ENCODE peak calls at places on chromosome X, in eight cellular contexts. H is GM23338; O is cardiac fibroblast; V is kidney epithelial cell; G is kidney; E is HL-60; C is CD4-positive, alpha-beta memory T cell; L is astrocyte of the spinal cord. X is an unnamed sample.

GRCh38 chrX:48045410-48046311 is 25.8 kb downstream of the ZNF630 start:
- DNase-seq in V (no peak), E (no peak), C (no peak), G (no peak), L (peak), O (peak), H (no peak), X (no peak)

GRCh38 chrX:54439967-54440871 is at the start of gene TSR2:
- DNase-seq in L (peak), H (peak), V (peak), C (peak), O (peak), G (peak), E (peak), X (peak)

GRCh38 chrX:136909706-136910564 is 29.4 kb upstream of the RBMX start:
- DNase-seq in V (peak), L (peak), H (peak), O (peak), G (peak), C (peak), E (peak), X (peak)

GRCh38 chrX:23887918-23888317 is 19.8 kb downstream of the APOO start:
- DNase-seq in V (no peak), E (no peak), L (no peak), O (no peak), H (no peak), C (no peak), G (no peak), X (no peak)

GRCh38 chrX:93422693-93423092 is 250.7 kb downstream of the NAP1L3 start:
- DNase-seq in L (no peak), V (no peak), G (no peak), H (peak), O (peak), E (peak), C (peak), X (no peak)

GRCh38 chrX:135931644-135932487 is 38.4 kb downstream of the SAGE1 start:
- DNase-seq in O (peak), V (no peak), C (peak), H (peak), G (no peak), L (peak), E (peak), X (peak)

GRCh38 chrX:154548028-154548316 is 552 bp downstream of the IKBKG start:
- DNase-seq in E (no peak), L (peak), O (no peak), C (no peak), H (no peak), G (no peak), V (no peak), X (no peak)

GRCh38 chrX:116204947-116205346 is 34.4 kb downstream of the AGTR2 start:
- DNase-seq in G (no peak), C (no peak), E (no peak), L (peak), V (no peak), H (peak), O (peak), X (no peak)

GRCh38 chrX:141214216-141214615 is 28.1 kb downstream of the SPANXC start:
- DNase-seq in G (no peak), E (no peak), L (peak), O (no peak), H (no peak), C (no peak), V (no peak), X (no peak)

GRCh38 chrX:21870494-21870893 is 14.7 kb downstream of the YY2 start:
- DNase-seq in O (peak), H (no peak), E (no peak), G (no peak), V (no peak), C (no peak), L (no peak), X (no peak)

GRCh38 chrX:129665916-129666644 is 11.3 kb upstream of the APLN start:
- DNase-seq in L (peak), V (peak), E (no peak), G (no peak), C (no peak), H (peak), O (peak), X (peak)

GRCh38 chrX:68183612-68184214 is 249.6 kb downstream of the OPHN1 start:
- DNase-seq in C (peak), V (no peak), L (peak), E (peak), H (peak), G (no peak), O (peak), X (peak)

GRCh38 chrX:78092296-78092695 is 11.8 kb upstream of the PGK1 start:
- DNase-seq in H (peak), V (no peak), G (no peak), L (peak), E (no peak), O (peak), C (no peak), X (peak)

GRCh38 chrX:53223068-53223693 is 1.8 kb downstream of the KDM5C start:
- DNase-seq in H (no peak), C (no peak), V (no peak), L (no peak), E (no peak), O (peak), G (no peak), X (no peak)

GRCh38 chrX:40644175-40644574 is 3.2 kb downstream of the CXorf38 start:
- DNase-seq in O (peak), H (no peak), L (no peak), G (no peak), V (no peak), C (no peak), E (peak), X (no peak)

GRCh38 chrX:50638123-50638522 is 167.5 kb upstream of the DGKK start:
- DNase-seq in C (no peak), E (no peak), G (peak), O (peak), V (no peak), H (no peak), L (peak), X (no peak)

GRCh38 chrX:101595739-101596419 is 21.9 kb downstream of the ARMCX6 start:
- DNase-seq in V (no peak), E (peak), C (peak), H (peak), G (no peak), L (peak), O (peak), X (peak)

GRCh38 chrX:104195489-104196084 is 29.3 kb downstream of the FAM199X start:
- DNase-seq in G (no peak), O (peak), C (peak), L (peak), H (peak), V (no peak), E (no peak), X (peak)

GRCh38 chrX:111353810-111354209 is 58.2 kb downstream of the DCX start:
- DNase-seq in O (no peak), C (no peak), L (peak), E (no peak), H (no peak), V (no peak), G (no peak), X (peak)

GRCh38 chrX:38166478-38167083 is 54.1 kb downstream of the SRPX start:
- DNase-seq in V (no peak), G (no peak), E (peak), O (peak), L (peak), C (peak), H (peak), X (no peak)

GRCh38 chrX:153633607-153634180 is 13.3 kb upstream of the DUSP9 start:
- DNase-seq in H (no peak), L (no peak), O (no peak), C (no peak), V (no peak), E (no peak), G (peak), X (no peak)

GRCh38 chrX:21479695-21480280 is 105.6 kb downstream of the CNKSR2 start:
- DNase-seq in O (peak), G (no peak), C (peak), H (peak), E (peak), V (peak), L (peak), X (peak)

GRCh38 chrX:49237060-49237459 is 1.8 kb downstream of the CCDC22 start:
- DNase-seq in G (no peak), V (no peak), O (no peak), H (no peak), C (no peak), L (no peak), E (peak), X (no peak)

GRCh38 chrX:70922776-70923473 is 8.0 kb downstream of the SLC7A3 start:
- DNase-seq in E (no peak), H (peak), L (no peak), O (no peak), G (no peak), V (no peak), C (no peak), X (no peak)

GRCh38 chrX:153488231-153488914 is 6.4 kb upstream of the BGN start:
- DNase-seq in E (no peak), L (peak), G (peak), O (peak), C (no peak), H (no peak), V (no peak), X (no peak)

GRCh38 chrX:40106677-40107290 is 9.0 kb upstream of the BCOR start:
- DNase-seq in C (no peak), E (no peak), G (no peak), O (no peak), L (no peak), H (peak), V (no peak), X (no peak)

GRCh38 chrX:115226929-115227328 is 7.0 kb downstream of the LRCH2 start:
- DNase-seq in G (no peak), C (no peak), O (peak), V (no peak), H (peak), E (no peak), L (peak), X (no peak)

GRCh38 chrX:100673397-100673953 is 29.5 kb downstream of the SRPX2 start:
- DNase-seq in V (no peak), O (peak), L (peak), H (no peak), E (no peak), C (no peak), G (no peak), X (peak)

GRCh38 chrX:103063191-103063845 is 653 bp downstream of the BEX1 start:
- DNase-seq in H (peak), G (peak), E (peak), V (no peak), O (peak), L (peak), C (no peak), X (peak)

GRCh38 chrX:31832263-31832662 is 760.4 kb upstream of the FTHL17 start:
- DNase-seq in E (no peak), G (no peak), L (no peak), V (peak), C (no peak), O (no peak), H (no peak), X (no peak)

GRCh38 chrX:66030505-66031317 is 9.2 kb downstream of the VSIG4 start:
- DNase-seq in V (no peak), L (no peak), C (peak), H (peak), E (peak), G (no peak), O (peak), X (no peak)

GRCh38 chrX:69179380-69179911 is 14.2 kb upstream of the PJA1 start:
- DNase-seq in H (peak), V (peak), G (no peak), E (no peak), O (peak), C (no peak), L (peak), X (no peak)

GRCh38 chrX:44094821-44095530 is 121.8 kb upstream of the NDP start:
- DNase-seq in H (no peak), L (no peak), O (no peak), G (no peak), V (no peak), C (no peak), E (no peak), X (no peak)

GRCh38 chrX:139026406-139027200 is 315.1 kb upstream of the FGF13 start:
- DNase-seq in C (no peak), G (no peak), H (no peak), O (no peak), L (no peak), V (no peak), E (no peak), X (no peak)

GRCh38 chrX:150566734-150567182 is 1.7 kb upstream of the MTM1 start:
- DNase-seq in O (no peak), G (no peak), E (no peak), C (no peak), V (no peak), H (peak), L (no peak), X (no peak)

GRCh38 chrX:30649859-30650258 is 3.4 kb upstream of the GK start:
- DNase-seq in E (no peak), C (peak), V (no peak), H (no peak), G (no peak), O (no peak), L (no peak), X (no peak)

GRCh38 chrX:71106427-71106826 is at the start of gene CXorf65:
- DNase-seq in C (no peak), V (no peak), E (no peak), H (no peak), L (no peak), G (no peak), O (no peak), X (no peak)

DNA sequence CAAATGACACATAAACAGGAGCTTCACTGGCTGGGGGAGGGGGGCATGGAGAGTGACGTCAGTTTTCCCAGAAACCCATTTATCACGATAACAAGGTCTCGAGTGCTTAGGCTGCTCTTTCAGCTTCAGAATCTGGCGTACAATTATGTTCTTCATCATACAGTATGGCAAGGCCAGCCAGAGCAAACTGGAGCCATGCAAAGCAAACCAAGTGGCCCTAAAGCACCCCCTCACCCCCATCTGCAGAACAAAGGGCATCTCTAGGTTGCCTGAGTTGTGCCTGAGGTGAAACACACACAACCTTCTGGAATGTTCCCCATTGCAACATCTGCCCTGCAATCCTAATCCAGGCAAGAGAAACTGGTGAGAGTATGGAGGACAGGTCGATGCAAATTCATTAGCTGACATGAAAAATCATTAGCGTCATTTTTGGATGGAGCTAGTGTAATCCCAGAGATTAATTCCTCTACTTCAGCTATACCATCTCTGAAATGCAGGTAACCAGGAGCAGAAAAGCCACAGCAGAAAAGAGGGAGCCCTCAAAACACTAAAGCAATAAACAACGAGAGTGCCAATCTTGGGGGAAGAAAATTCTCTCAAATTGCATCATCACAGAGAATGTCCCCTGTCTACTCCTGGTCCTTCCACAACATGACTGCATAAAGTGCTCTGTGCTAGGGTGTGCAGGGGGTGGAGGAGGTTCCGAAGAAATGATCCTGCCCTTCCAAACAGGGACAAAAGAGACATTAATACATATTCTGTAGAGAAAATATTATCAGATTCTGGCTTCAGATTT is 1.8 kb downstream of the SEPTIN6 start:
- DNase-seq in L (no peak), H (peak), G (no peak), O (peak), E (peak), C (no peak), V (no peak), X (no peak)
- H3K4me3 ChIP-seq in L (no peak), H (peak), G (peak), O (no peak), E (peak), C (peak), V (no peak), X (no peak)

DNA sequence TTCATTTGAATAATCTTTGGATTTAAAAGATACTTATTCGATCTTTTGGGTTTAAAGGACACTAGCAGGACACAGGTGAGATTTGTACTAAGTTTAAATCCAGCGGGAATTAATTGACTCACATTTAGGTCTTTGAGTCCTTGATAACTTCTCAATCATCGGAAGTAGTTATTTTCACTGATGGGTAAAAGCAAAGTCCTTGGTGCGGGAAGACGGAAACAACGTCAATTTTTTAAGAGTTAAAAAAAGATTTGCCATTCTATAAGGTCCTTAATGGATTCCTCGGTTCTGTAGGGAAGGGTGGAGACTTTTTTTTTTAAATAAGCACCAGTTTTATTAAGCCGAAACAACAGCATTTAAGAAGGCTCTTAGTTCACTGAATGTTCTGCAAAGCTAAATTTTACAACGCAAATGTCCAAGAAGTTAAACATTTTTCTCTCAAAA is 2.9 kb downstream of the TMSB4X start:
- DNase-seq in E (no peak), H (no peak), L (no peak), C (no peak), O (no peak), G (no peak), V (no peak), X (no peak)
- H3K4me3 ChIP-seq in E (no peak), H (peak), L (peak), C (peak), O (peak), G (peak), V (peak), X (peak)

DNA sequence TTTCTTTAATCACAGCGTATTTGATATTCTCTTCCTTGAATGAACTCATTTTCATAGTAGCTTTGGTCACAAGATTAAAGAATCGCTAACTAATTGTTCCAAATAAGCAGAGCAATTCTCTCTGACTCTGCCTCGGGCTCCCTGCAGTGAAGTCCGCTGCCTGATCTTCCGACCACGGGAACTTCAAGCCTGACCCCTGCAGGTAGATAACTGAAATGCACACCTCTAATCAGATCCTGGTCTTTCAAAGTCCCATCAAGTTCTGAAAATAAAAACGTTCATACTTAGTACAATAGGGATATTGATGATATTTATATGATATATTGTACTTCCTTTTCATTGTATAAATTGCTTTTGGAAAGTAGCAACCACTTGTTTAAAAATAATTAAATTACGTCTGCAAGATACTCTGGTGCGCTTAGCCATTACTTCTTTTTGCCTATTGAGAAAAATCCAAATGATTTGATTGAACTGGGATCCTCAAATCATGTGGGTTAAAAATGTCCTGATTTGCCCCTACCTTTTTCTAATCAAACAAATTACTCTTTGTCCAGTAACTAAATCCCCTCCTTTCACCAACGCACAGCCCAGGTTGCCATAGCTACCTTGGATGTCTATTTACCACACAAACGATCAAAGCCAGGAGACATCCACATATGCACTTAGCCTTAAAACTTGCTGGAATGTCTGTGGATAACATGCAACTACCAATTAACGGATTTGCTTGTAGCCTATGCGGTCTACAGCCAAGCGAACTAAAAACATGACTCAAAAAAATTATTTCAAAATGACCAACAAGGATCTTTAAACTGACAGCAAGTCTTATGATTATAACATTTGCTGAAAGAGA is 4.2 kb downstream of the MID1 start:
- DNase-seq in E (peak), G (no peak), L (peak), V (no peak), C (no peak), H (peak), O (peak), X (no peak)
- H3K4me3 ChIP-seq in E (no peak), G (peak), L (no peak), V (no peak), C (no peak), H (peak), O (no peak), X (peak)

GRCh38 chrX:124215786-124216185 is 116.7 kb upstream of the TEX13D start:
- DNase-seq in E (no peak), C (no peak), V (no peak), O (no peak), L (no peak), G (no peak), H (no peak), X (no peak)

GRCh38 chrX:124223524-124223923 is 108.9 kb upstream of the TEX13D start:
- DNase-seq in V (no peak), O (no peak), L (no peak), H (peak), G (no peak), C (no peak), E (no peak), X (no peak)

GRCh38 chrX:124212622-124213021 is 119.8 kb upstream of the TEX13D start:
- DNase-seq in O (no peak), E (peak), H (no peak), G (no peak), C (peak), V (no peak), L (no peak), X (no peak)

GRCh38 chrX:124216396-124217124 is 115.9 kb upstream of the TEX13D start:
- DNase-seq in H (peak), V (no peak), L (no peak), O (no peak), G (no peak), E (no peak), C (no peak), X (no peak)

DNA sequence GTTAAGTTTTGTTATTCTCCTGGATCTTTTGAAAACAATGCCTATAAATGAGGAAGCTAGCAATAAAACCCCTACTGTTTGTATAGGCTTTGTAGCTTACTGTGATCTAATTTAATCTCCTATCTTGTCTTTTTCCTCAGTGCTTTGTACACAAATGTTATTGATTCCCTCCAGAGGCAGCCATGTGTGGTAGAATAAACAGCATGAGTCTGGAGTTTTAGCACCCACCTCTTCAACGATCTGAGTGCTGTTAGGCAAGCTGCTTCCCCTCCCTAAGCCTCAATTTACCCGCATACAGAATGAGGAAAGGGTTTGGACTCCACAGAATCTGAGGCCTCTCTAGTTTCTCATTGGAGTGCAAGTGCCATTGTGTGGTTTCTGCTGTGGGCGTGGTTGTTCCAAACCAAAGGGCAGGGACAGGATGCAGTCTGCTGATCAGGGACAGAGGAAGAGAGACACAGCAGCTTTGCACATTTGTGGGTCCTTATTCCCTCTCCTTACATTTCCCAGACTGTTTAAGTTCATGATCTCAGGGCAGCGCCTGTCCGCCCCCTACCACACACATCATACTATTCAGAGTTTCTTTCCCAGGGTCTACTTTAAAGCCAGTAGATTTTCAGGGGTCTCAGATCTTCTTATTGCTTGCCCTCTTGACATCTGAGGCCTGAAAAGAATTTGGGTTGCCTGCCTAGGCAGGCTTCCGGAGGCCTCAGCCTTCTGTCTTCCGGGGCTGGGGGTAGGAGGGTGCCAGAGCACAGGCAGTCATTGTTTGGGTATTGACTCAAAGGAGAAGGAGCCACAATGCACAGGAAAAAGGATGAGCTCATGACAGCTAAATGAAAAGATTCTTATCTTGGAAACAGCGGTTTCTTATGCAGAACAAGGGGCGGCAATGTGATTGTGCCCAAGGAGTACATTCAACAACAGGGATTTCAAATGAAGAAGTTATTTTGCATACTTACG is 114.9 kb upstream of the TEX13D start:
- DNase-seq in H (peak), O (peak), G (no peak), E (peak), C (peak), L (peak), V (no peak), X (no peak)
- H3K4me3 ChIP-seq in H (peak), O (no peak), G (no peak), E (no peak), C (peak), L (no peak), V (no peak), X (no peak)